ENCODE peak calls at places on chromosomes 12 and 14, in ten cellular contexts. I, F, Q, N, A, E, K, C, L and P are unnamed samples.

GRCh38 chr14:94679106-94679819 is 67.1 kb downstream of the SERPINA3 start:
- DNase-seq in I (no peak), F (no peak), Q (no peak), N (no peak), A (no peak), E (no peak), K (no peak), C (no peak), L (no peak), P (no peak)

GRCh38 chr12:101743724-101744472 is 4.6 kb upstream of the SYCP3 start:
- DNase-seq in I (no peak), F (no peak), Q (no peak), N (no peak), A (no peak), E (no peak), K (no peak), C (peak; percentile 83), L (no peak), P (no peak)

GRCh38 chr12:10130042-10130441 is at the start of gene CLEC7A:
- DNase-seq in I (no peak), F (no peak), Q (no peak), N (no peak), A (no peak), E (no peak), K (no peak), C (no peak), L (no peak), P (peak; percentile 14)

GRCh38 chr12:118061876-118062791 is 1.2 kb upstream of the WSB2 start:
- DNase-seq in I (peak; percentile 60), F (no peak), Q (peak; percentile 65), N (no peak), A (peak; percentile 4), E (peak; percentile 75), K (peak; percentile 47), C (peak; percentile 26), L (peak; percentile 58), P (peak; percentile 67)

GRCh38 chr12:122306407-122306806 is 40.1 kb upstream of the VPS33A start:
- DNase-seq in I (no peak), F (no peak), Q (no peak), N (no peak), A (no peak), E (no peak), K (no peak), C (no peak), L (no peak), P (no peak)

GRCh38 chr12:118645219-118645618 is 268.9 kb downstream of the SUDS3 start:
- DNase-seq in I (peak; percentile 48), F (no peak), Q (peak; percentile 18), N (no peak), A (no peak), E (peak; percentile 0), K (no peak), C (no peak), L (no peak), P (no peak)

GRCh38 chr12:50786498-50787231 is 22.8 kb downstream of the ATF1 start:
- DNase-seq in I (no peak), F (no peak), Q (no peak), N (no peak), A (no peak), E (peak; percentile 94), K (no peak), C (no peak), L (peak; percentile 97), P (peak; percentile 14)

GRCh38 chr14:90446405-90446804 is 49.6 kb downstream of the CALM1 start:
- DNase-seq in I (no peak), F (no peak), Q (no peak), N (no peak), A (no peak), E (no peak), K (no peak), C (no peak), L (no peak), P (no peak)

GRCh38 chr12:5171701-5172100 is 128.0 kb downstream of the KCNA5 start:
- DNase-seq in I (peak; percentile 18), F (peak; percentile 42), Q (peak; percentile 50), N (no peak), A (no peak), E (peak; percentile 67), K (no peak), C (no peak), L (peak; percentile 77), P (peak; percentile 64)

GRCh38 chr12:81888341-81888740 is 129.2 kb upstream of the PPFIA2 start:
- DNase-seq in I (no peak), F (no peak), Q (no peak), N (no peak), A (no peak), E (no peak), K (no peak), C (no peak), L (no peak), P (no peak)

GRCh38 chr14:57122129-57122528 is 146.6 kb downstream of the EXOC5 start:
- DNase-seq in I (no peak), F (no peak), Q (no peak), N (no peak), A (no peak), E (no peak), K (no peak), C (no peak), L (no peak), P (no peak)

GRCh38 chr14:104893435-104894207 is 28.6 kb downstream of the CEP170B start:
- DNase-seq in I (peak; percentile 16), F (peak; percentile 13), Q (peak; percentile 23), N (no peak), A (no peak), E (no peak), K (peak; percentile 17), C (no peak), L (no peak), P (peak; percentile 79)

GRCh38 chr12:58393152-58393551 is 451.8 kb downstream of the ATP23 start:
- DNase-seq in I (no peak), F (no peak), Q (no peak), N (no peak), A (no peak), E (peak; percentile 53), K (no peak), C (no peak), L (peak; percentile 52), P (no peak)

GRCh38 chr14:100654814-100655795 is 67.9 kb upstream of the BEGAIN start:
- DNase-seq in I (peak; percentile 72), F (peak; percentile 56), Q (peak; percentile 65), N (peak; percentile 14), A (peak; percentile 41), E (peak; percentile 51), K (no peak), C (no peak), L (no peak), P (peak; percentile 43)

DNA sequence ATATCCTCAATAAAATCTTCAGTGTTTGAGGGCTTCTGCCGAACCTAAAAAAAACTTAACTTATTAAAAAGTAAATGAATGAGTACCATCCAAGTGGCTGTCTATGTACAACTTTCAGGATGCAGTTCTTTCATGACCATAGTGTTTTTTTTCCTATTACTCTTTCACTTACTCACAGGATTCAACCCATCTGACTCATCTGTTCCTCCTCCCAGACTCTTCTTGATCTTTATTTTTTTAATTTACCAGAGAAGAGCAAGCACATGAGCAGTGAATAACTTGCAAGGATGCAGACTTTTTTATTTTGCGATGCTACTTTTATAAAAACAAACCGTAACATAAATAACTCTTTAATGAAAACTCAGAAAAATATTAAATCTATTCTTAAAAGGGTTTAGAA is 24.5 kb downstream of the RECQL start:
- DNase-seq in I (no peak), F (no peak), Q (no peak), N (no peak), A (no peak), E (peak; percentile 84), K (no peak), C (no peak), L (peak; percentile 84), P (no peak)
- H3K36me3 ChIP-seq in I (no peaks in the 10 kb centered on the region), F (peaks cover 10% of the 10 kb centered on the region), Q (no peaks in the 10 kb centered on the region), N (peaks cover 22% of the 10 kb centered on the region), A (peaks cover 51% of the 10 kb centered on the region), E (peaks cover 68% of the 10 kb centered on the region), K (no peaks in the 10 kb centered on the region), C (no peaks in the 10 kb centered on the region), L (peaks cover 29% of the 10 kb centered on the region), P (peaks cover 11% of the 10 kb centered on the region)

DNA sequence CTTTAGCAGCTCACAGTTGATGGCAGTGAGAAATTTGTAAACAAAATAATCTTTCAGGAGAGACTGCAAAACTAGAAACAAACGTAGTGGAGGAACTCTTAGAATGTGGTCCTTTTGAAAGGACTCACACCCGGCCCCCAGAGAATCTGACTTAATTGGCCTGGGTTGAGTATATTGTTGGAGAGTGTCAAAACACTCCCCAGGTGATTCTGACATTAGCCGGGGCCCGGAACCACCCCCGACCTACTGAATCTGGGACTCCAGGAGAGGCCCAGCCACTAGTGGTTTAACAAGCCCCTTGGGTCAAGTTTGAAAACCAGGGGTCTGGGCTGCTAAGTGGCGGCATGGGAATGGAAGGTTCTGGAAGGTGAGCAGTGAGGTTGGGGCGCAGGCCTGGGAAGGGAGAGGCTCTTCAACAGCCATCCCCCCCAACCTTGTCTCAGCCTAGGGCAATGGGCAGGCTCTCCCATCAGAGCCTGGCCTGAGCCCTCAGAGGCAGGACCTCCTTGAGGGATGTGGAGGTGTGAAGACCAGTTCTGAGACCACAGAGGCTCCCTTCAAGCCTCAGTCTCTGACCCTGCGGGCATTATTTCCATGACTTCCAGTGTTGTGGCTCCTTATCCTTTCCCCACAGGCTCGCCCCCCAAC is 1.1 kb upstream of the ELK3 start:
- DNase-seq in I (no peak), F (no peak), Q (no peak), N (no peak), A (no peak), E (no peak), K (no peak), C (no peak), L (no peak), P (no peak)
- H3K4me3 ChIP-seq in I (no peak overlapping the region), F (no peak overlapping the region), Q (no peak overlapping the region), N (no peak overlapping the region), A (no peak overlapping the region), E (no peak overlapping the region), K (no peak overlapping the region), C (no peak overlapping the region), L (no peak overlapping the region), P (no peak overlapping the region)

DNA sequence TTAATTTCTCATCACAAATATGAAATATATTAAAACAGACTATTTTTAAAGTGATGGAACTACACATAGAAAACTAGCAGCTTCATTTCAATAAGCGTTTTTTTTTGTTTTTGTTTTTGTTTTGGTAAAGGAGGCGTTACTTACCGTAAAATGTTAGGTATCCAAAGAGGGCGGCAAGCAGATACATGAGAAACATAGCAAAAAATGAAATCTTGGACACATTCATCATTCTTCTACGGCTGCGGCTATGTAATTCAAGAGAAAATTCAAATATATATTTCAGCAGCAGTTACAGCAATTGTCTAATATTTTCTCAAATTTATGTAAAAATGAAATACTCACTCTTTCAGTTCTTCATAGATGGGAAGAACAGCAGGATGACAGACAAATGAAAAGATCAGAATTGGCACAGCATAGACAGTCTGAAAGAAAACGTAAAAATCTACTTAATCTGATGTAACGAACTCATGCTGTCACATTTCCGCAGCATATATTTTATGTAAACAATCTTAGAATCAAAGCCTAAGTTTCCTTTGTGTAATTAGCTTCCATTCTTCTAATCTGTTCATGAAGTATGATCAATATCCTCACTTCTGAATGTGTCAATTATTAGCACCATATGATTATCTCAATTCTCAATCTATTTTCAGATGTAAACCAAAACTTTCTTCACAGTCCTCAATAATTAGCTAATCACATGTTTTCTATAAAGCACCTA is 8.8 kb downstream of the SLC38A2 start:
- DNase-seq in I (no peak), F (no peak), Q (no peak), N (no peak), A (no peak), E (no peak), K (no peak), C (no peak), L (no peak), P (no peak)
- H3K36me3 ChIP-seq in I (peaks cover 17% of the 10 kb centered on the region), F (peaks cover 100% of the 10 kb centered on the region), Q (peaks cover 44% of the 10 kb centered on the region), N (peaks cover 81% of the 10 kb centered on the region), A (peaks cover 89% of the 10 kb centered on the region), E (peaks cover 100% of the 10 kb centered on the region), K (no peaks in the 10 kb centered on the region), C (peaks cover 5% of the 10 kb centered on the region), L (peaks cover 72% of the 10 kb centered on the region), P (peaks cover 40% of the 10 kb centered on the region)

GRCh38 chr12:53985900-53986685 is 1.1 kb downstream of the HOXC10 start:
- DNase-seq in I (no peak), F (no peak), Q (no peak), N (no peak), A (no peak), E (peak; percentile 64), K (no peak), C (no peak), L (no peak), P (no peak)
- H3K4me3 ChIP-seq in I (no peak overlapping the region), F (peak overlapping the region; percentile 75), Q (no peak overlapping the region), N (no peak overlapping the region), A (no peak overlapping the region), E (peak overlapping the region; percentile 72), K (peak overlapping the region; percentile 39), C (peak overlapping the region; percentile 46), L (no peak overlapping the region), P (no peak overlapping the region)